ENCODE peak calls at places on chromosome 14, in four cellular contexts. S is RWPE1, J is upper lobe of left lung, N is ovary. Q is an unnamed sample.

GRCh38 chr14:22088614-22089359 is 415.2 kb upstream of the OR4E1 start:
- DNase-seq in J (no peak), S (no peak), N (no peak), Q (no peak)

GRCh38 chr14:63224196-63224595 is 20.0 kb downstream of the RHOJ start:
- DNase-seq in S (no peak), N (no peak), J (no peak), Q (no peak)

GRCh38 chr14:36129181-36129580 is 47.3 kb downstream of the PTCSC3 start:
- DNase-seq in J (no peak), N (no peak), S (peak), Q (no peak)

GRCh38 chr14:73752297-73752992 is 38.3 kb upstream of the PNMA1 start:
- DNase-seq in J (no peak), S (no peak), N (peak), Q (no peak)

GRCh38 chr14:36316131-36316530 is 4.3 kb downstream of the MBIP start:
- DNase-seq in J (no peak), S (no peak), N (no peak), Q (no peak)

GRCh38 chr14:37830271-37830670 is 234.8 kb downstream of the TTC6 start:
- DNase-seq in N (no peak), S (no peak), J (no peak), Q (no peak)

GRCh38 chr14:74257078-74257987 is 18.1 kb downstream of the VSX2 start:
- DNase-seq in J (peak), N (peak), S (peak), Q (peak)

GRCh38 chr14:71415404-71415690 is 508.1 kb downstream of the PCNX1 start:
- DNase-seq in N (no peak), J (no peak), S (no peak), Q (no peak)

GRCh38 chr14:92480856-92481255 is 32.7 kb upstream of the RIN3 start:
- DNase-seq in J (no peak), N (no peak), S (no peak), Q (no peak)

GRCh38 chr14:31326111-31326510 is 94.2 kb downstream of the HEATR5A start:
- DNase-seq in J (no peak), N (no peak), S (no peak), Q (no peak)

GRCh38 chr14:22886500-22887259 is 3.7 kb downstream of the REM2 start:
- DNase-seq in N (peak), J (peak), S (peak), Q (peak)

GRCh38 chr14:36975834-36976233 is 196.6 kb downstream of the SLC25A21 start:
- DNase-seq in S (no peak), J (no peak), N (no peak), Q (no peak)

GRCh38 chr14:55077691-55078151 is 26.3 kb downstream of the MAPK1IP1L start:
- DNase-seq in J (no peak), S (peak), N (no peak), Q (no peak)

GRCh38 chr14:33646692-33647260 is 304.1 kb downstream of the EGLN3 start:
- DNase-seq in J (no peak), S (peak), N (no peak), Q (no peak)

GRCh38 chr14:32004300-32004699 is 72.8 kb upstream of the ARHGAP5 start:
- DNase-seq in S (no peak), J (no peak), N (no peak), Q (no peak)

GRCh38 chr14:33386140-33386539 is 447.5 kb downstream of the NPAS3 start:
- DNase-seq in S (no peak), J (no peak), N (no peak), Q (no peak)

GRCh38 chr14:103520657-103521437 is 1.8 kb downstream of the CKB start:
- DNase-seq in S (peak), J (peak), N (peak), Q (peak)

GRCh38 chr14:24351517-24351916 is 11.7 kb upstream of the RIPK3 start:
- DNase-seq in S (no peak), J (no peak), N (no peak), Q (no peak)

GRCh38 chr14:89086060-89086382 is 261.6 kb downstream of the TTC8 start:
- DNase-seq in S (no peak), J (no peak), N (no peak), Q (no peak)

GRCh38 chr14:31286456-31287293 is 79.1 kb upstream of the HECTD1 start:
- DNase-seq in S (no peak), N (no peak), J (no peak), Q (no peak)

GRCh38 chr14:36281309-36281708 is 39.1 kb downstream of the MBIP start:
- DNase-seq in S (no peak), N (no peak), J (no peak), Q (no peak)

GRCh38 chr14:94115631-94116030 is 5.1 kb downstream of the IFI27 start:
- DNase-seq in S (no peak), J (peak), N (no peak), Q (no peak)

GRCh38 chr14:22689186-22689585 is 45.0 kb upstream of the OR6J1 start:
- DNase-seq in J (no peak), N (no peak), S (peak), Q (no peak)

GRCh38 chr14:100375273-100375962 is 52.3 kb downstream of the SLC25A47 start:
- DNase-seq in J (no peak), S (peak), N (no peak), Q (peak)

GRCh38 chr14:77542349-77543239 is 44.0 kb upstream of the ISM2 start:
- DNase-seq in J (no peak), S (no peak), N (no peak), Q (no peak)

GRCh38 chr14:36215217-36215598 is 38.7 kb upstream of the PTCSC3 start:
- DNase-seq in N (no peak), J (no peak), S (no peak), Q (no peak)

GRCh38 chr14:50380455-50380854 is 16.2 kb downstream of the CDKL1 start:
- DNase-seq in J (no peak), N (no peak), S (no peak), Q (no peak)

GRCh38 chr14:68981539-68981976 is 2.5 kb upstream of the ACTN1 start:
- DNase-seq in S (no peak), J (no peak), N (no peak), Q (no peak)

GRCh38 chr14:69101331-69101826 is 51.5 kb downstream of the DCAF5 start:
- DNase-seq in S (peak), J (no peak), N (no peak), Q (no peak)

GRCh38 chr14:38404100-38404541 is 148.2 kb upstream of the CLEC14A start:
- DNase-seq in S (peak), N (no peak), J (no peak), Q (no peak)

GRCh38 chr14:90053044-90053443 is 8.8 kb upstream of the KCNK13 start:
- DNase-seq in N (no peak), S (no peak), J (no peak), Q (no peak)

GRCh38 chr14:30267141-30267540 is 291.8 kb upstream of the G2E3 start:
- DNase-seq in J (no peak), S (no peak), N (no peak), Q (no peak)

GRCh38 chr14:24171422-24172260 is at the start of gene REC8:
- DNase-seq in S (no peak), N (peak), J (peak), Q (peak)

GRCh38 chr14:50225974-50226297 is 5.4 kb downstream of the SOS2 start:
- DNase-seq in N (no peak), S (no peak), J (no peak), Q (no peak)

GRCh38 chr14:74326369-74327152 is 21.7 kb upstream of the VRTN start:
- DNase-seq in J (no peak), S (no peak), N (no peak), Q (no peak)

GRCh38 chr14:95157987-95158712 is 821 bp upstream of the DICER1 start:
- DNase-seq in N (no peak), J (no peak), S (no peak), Q (no peak)

GRCh38 chr14:97878206-97878605 is 1081.0 kb downstream of the VRK1 start:
- DNase-seq in J (no peak), S (no peak), N (no peak), Q (no peak)

GRCh38 chr14:54652188-54652889 is 85.4 kb downstream of the SAMD4A start:
- DNase-seq in S (peak), J (no peak), N (peak), Q (no peak)

GRCh38 chr14:68841030-68841809 is 48.4 kb upstream of the ZFP36L1 start:
- DNase-seq in J (no peak), S (no peak), N (no peak), Q (no peak)

GRCh38 chr14:53929871-53930685 is 26.5 kb downstream of the BMP4 start:
- DNase-seq in J (no peak), N (peak), S (peak), Q (no peak)

GRCh38 chr14:106185837-106186233 is 659.5 kb downstream of the TMEM121 start:
- DNase-seq in S (no peak), J (peak), N (no peak), Q (no peak)
- TF ChIP-seq CTCF in S (no peak), J (peak), N (no peak), Q (no peak)

DNA sequence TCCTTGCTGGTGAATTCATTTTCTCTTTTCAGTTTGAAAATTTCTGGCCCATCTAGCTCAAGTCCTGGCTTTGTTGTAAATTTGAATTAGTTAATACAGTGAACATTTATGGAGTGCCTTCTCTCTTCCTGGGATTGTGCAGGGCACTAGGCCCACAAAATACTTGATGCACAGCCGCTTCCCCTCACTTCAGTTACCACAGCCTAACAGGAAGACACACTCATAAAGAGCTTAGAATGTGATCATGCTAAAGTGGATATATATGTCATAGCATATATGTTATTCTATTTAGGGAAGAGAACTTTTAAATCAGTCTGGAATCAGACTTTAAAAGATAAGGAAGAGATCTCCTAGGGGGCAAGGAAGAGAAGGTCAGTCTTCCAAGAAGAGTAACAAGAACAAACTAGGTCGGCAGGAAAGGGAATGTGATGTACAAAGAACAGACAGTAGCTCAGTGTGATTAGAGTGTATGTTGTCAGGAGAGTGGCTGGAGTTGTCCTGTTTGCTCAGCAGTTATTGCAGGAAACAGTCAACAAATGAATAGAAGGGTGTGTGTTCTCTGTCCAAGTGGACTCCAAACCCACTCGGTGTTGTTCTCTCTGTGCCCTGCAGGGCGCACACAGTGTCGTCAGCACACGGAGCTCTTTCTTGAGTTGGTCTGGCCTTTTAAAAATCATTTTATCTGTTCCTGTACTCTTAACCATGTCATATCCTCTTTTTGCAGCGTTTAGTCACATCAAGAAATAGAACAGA is 74.4 kb downstream of the DAAM1 start:
- DNase-seq in S (no peak), N (no peak), J (no peak), Q (no peak)
- TF ChIP-seq CTCF in S (no peak), N (no peak), J (no peak), Q (no peak)

GRCh38 chr14:76098047-76098446 is 53.7 kb upstream of the GPATCH2L start:
- DNase-seq in J (no peak), N (no peak), S (no peak), Q (no peak)

GRCh38 chr14:76101384-76101783 is 50.3 kb upstream of the GPATCH2L start:
- DNase-seq in J (no peak), S (no peak), N (no peak), Q (no peak)

GRCh38 chr14:76098916-76099675 is 52.6 kb upstream of the GPATCH2L start:
- DNase-seq in N (no peak), J (peak), S (no peak), Q (no peak)

GRCh38 chr14:76104802-76105355 is 46.8 kb upstream of the GPATCH2L start:
- DNase-seq in S (no peak), N (no peak), J (peak), Q (no peak)

GRCh38 chr14:76101980-76102379 is 49.7 kb upstream of the GPATCH2L start:
- DNase-seq in J (no peak), S (no peak), N (no peak), Q (no peak)
- TF ChIP-seq CTCF in J (no peak), S (no peak), N (no peak), Q (no peak)

DNA sequence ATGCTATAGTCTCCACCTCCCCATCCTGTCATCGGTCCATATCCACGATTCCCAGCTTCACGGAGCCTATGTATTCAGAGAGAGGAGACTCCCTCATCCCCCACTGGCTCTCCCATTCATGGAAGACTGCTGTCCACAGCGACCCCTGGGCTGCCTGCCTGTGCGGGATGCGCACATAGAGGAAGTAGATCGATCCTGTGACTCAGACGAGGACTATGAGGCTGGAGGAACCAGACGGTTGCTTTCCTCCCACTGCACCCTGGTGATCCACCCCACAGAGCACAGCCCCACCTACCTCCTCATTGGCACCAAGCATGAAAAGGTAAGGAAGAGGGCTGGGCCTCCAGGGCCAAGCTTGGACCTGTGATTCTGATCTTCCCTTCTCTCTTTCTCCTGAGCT is 24.4 kb downstream of the PIGH start:
- DNase-seq in N (no peak), S (no peak), J (no peak), Q (no peak)
- TF ChIP-seq CTCF in N (no peak), S (no peak), J (no peak), Q (no peak)

GRCh38 chr14:105060751-105061427 is 4.3 kb downstream of the GPR132 start:
- DNase-seq in J (peak), S (no peak), N (no peak), Q (no peak)

GRCh38 chr14:105058521-105059034 is 6.7 kb downstream of the GPR132 start:
- DNase-seq in J (peak), S (no peak), N (no peak), Q (no peak)

GRCh38 chr14:105059917-105060565 is 5.2 kb downstream of the GPR132 start:
- DNase-seq in S (no peak), J (peak), N (no peak), Q (no peak)

GRCh38 chr14:105061428-105062047 is 3.7 kb downstream of the GPR132 start:
- DNase-seq in J (peak), S (no peak), N (no peak), Q (peak)

GRCh38 chr14:105059035-105059916 is 6.0 kb downstream of the GPR132 start:
- DNase-seq in J (peak), S (no peak), N (no peak), Q (no peak)
- TF ChIP-seq CTCF in J (no peak), S (no peak), N (no peak), Q (no peak)

GRCh38 chr14:44963775-44964380 is 1.9 kb downstream of the TOGARAM1 start:
- DNase-seq in S (peak), J (no peak), N (no peak), Q (no peak)
- TF ChIP-seq CTCF in S (no peak), J (no peak), N (no peak), Q (no peak)

DNA sequence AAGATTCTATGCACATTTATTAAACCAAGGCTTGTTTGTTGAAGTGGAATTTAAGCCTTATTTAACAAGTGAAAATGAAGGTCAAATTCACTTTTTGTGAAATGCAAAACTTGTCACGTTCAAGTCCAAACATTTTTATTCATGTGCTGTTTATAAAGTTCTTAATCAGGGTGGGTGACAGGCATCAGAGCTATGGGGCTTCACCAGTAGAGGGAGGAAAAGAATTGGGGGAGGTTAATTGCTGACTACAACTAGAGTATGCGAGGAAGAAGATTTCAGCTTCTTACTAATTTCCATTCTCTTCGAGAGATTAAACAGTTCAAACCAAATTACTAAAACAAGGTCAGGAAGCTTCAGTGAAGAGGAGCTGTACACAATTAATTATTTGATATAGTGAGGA is 9.7 kb downstream of the MOK start:
- DNase-seq in J (no peak), S (no peak), N (no peak), Q (no peak)
- TF ChIP-seq CTCF in J (no peak), S (no peak), N (peak), Q (no peak)